ENCODE peak calls at places on chromosomes 1 and 21, in eight cellular contexts. O is suprapubic skin, D is heart left ventricle, R is ovary, E is uterus, J is transverse colon, A is HCT116, S is spleen. W is an unnamed sample.

GRCh38 chr1:227465256-227465655 is 98.1 kb upstream of the ZNF678 start:
- DNase-seq in O (no peak), D (no peak), R (no peak), E (no peak), J (no peak), A (no peak), S (no peak), W (no peak)

GRCh38 chr1:160204526-160205241 is 500 bp upstream of the PEA15 start:
- DNase-seq in O (no peak), D (no peak), R (no peak), E (no peak), J (peak), A (no peak), S (peak), W (peak)

GRCh38 chr1:202578565-202578964 is 131.7 kb downstream of the SYT2 start:
- DNase-seq in O (no peak), D (no peak), R (no peak), E (no peak), J (no peak), A (no peak), S (no peak), W (no peak)

GRCh38 chr1:94103608-94104007 is 17.3 kb downstream of the ABCA4 start:
- DNase-seq in O (peak), D (no peak), R (no peak), E (no peak), J (no peak), A (no peak), S (peak), W (no peak)

GRCh38 chr1:207988326-207989005 is 77.5 kb upstream of the CD34 start:
- DNase-seq in O (no peak), D (no peak), R (no peak), E (no peak), J (no peak), A (no peak), S (no peak), W (no peak)

GRCh38 chr1:147722114-147722513 is 38.3 kb downstream of the GJA5 start:
- DNase-seq in O (no peak), D (no peak), R (no peak), E (no peak), J (no peak), A (no peak), S (no peak), W (no peak)

GRCh38 chr1:180156201-180156600 is 1.5 kb downstream of the QSOX1 start:
- DNase-seq in O (no peak), D (no peak), R (no peak), E (no peak), J (no peak), A (no peak), S (no peak), W (no peak)

GRCh38 chr1:87951852-87952251 is 623.2 kb downstream of the LMO4 start:
- DNase-seq in O (no peak), D (no peak), R (no peak), E (no peak), J (no peak), A (no peak), S (no peak), W (no peak)

GRCh38 chr21:35652196-35652595 is 408.1 kb downstream of the SETD4 start:
- DNase-seq in O (no peak), D (no peak), R (no peak), E (no peak), J (no peak), A (no peak), S (no peak), W (no peak)

GRCh38 chr1:216223521-216223920 is 199.7 kb downstream of the USH2A start:
- DNase-seq in O (no peak), D (no peak), R (no peak), E (no peak), J (no peak), A (no peak), S (no peak), W (no peak)

DNA sequence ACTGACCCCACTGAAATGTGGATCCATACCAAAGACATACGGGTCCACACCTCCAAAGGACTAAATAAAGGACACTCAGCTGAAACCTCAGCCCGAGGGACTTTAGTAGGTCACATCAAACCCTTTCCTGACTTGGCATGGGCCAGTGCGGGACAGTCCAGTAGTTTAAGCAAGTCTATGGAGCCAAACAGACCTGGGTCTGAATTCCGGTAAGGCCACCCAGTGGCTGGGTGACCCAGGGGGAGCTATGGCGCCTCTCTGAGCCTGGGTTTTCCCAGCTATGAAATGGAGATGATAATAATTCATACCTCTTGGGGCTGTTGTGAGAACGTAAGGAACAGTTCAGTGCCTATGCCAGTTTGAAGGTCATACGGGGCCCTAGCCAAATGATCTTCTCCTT is 36.2 kb upstream of the ZBTB40 start:
- DNase-seq in O (no peak), D (no peak), R (no peak), E (no peak), J (no peak), A (no peak), S (no peak), W (no peak)
- TF ChIP-seq POLR2A in O (no peak), D (no peak), R (no peak), E (no peak), J (no peak), A (no peak), S (no peak), W (no peak)

GRCh38 chr1:96973605-96974004 is 252.0 kb downstream of the PTBP2 start:
- DNase-seq in O (no peak), D (peak), R (no peak), E (no peak), J (no peak), A (no peak), S (no peak), W (no peak)

GRCh38 chr1:96968582-96969378 is 247.2 kb downstream of the PTBP2 start:
- DNase-seq in O (no peak), D (no peak), R (no peak), E (no peak), J (no peak), A (no peak), S (no peak), W (no peak)

GRCh38 chr1:96969656-96970163 is 248.1 kb downstream of the PTBP2 start:
- DNase-seq in O (no peak), D (no peak), R (no peak), E (no peak), J (no peak), A (no peak), S (no peak), W (no peak)

GRCh38 chr1:96971849-96972602 is 250.4 kb downstream of the PTBP2 start:
- DNase-seq in O (no peak), D (no peak), R (no peak), E (no peak), J (no peak), A (no peak), S (no peak), W (no peak)

DNA sequence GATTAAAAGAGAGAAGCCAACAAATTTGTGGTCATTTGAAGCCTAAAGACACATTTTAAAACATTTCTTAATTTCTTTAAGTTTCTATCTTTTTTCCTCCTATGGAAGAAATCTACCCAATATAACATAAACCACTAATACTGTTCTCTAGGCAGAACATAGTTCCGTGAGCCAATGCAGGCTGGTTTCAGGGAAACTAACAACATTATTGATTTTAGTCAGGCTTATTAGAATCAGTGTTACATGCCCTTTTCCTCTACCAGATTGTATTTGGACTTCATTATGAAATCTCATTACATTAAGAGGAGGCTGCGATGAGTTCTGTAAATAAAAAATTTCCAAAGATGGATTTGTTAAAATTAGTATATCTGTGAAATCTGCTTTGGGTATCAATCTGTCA is 249.9 kb downstream of the PTBP2 start:
- DNase-seq in O (no peak), D (no peak), R (no peak), E (no peak), J (no peak), A (no peak), S (no peak), W (no peak)
- TF ChIP-seq CTCF in O (no peak), D (no peak), R (no peak), E (no peak), J (no peak), A (no peak), S (no peak), W (no peak)

DNA sequence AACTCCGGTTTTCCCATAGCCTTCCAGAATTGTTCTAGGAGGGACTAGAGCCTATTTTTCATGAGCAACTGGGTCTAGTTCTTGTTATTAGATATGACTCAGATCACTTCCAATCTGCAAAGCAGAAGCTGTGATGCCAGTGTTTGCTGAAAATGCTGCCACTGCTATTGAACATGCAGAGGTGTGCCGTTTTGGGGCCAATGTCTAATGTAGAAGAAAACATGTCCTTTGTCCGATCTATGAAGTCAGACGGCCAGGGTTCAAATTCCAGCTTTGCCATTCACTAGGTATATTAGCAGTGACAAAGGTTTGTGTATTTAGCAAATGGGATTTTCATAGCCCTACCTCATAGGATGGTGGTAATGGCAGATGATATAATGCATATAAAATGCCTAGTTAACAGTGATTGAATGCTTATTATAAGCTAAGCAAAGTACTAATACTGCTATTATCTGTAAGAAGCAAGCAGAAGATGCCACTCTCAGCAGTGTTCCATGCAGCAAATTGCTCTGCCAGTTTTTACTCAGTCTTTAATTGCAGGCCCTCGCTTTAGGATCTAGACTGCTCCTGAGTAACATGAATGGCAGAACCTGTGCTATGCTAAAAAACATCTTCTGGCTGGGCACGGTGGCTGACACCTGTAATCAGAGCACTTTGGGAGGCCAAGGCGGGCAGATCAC is 40.1 kb upstream of the CXADR start:
- DNase-seq in O (no peak), D (no peak), R (no peak), E (no peak), J (peak), A (no peak), S (no peak), W (no peak)
- TF ChIP-seq POLR2A in O (no peak), D (no peak), R (no peak), E (no peak), J (no peak), A (no peak), S (no peak), W (no peak)

GRCh38 chr1:92298213-92298572 is 594 bp downstream of the GLMN start:
- DNase-seq in O (no peak), D (no peak), R (no peak), E (no peak), J (no peak), A (no peak), S (no peak), W (no peak)
- TF ChIP-seq CTCF in O (no peak), D (no peak), R (no peak), E (no peak), J (peak), A (no peak), S (no peak), W (no peak)

GRCh38 chr1:26889580-26890466 is at the start of gene GPN2:
- DNase-seq in O (peak), D (peak), R (peak), E (peak), J (peak), A (peak), S (peak), W (peak)
- TF ChIP-seq POLR2A in O (peak), D (no peak), R (peak), E (peak), J (peak), A (peak), S (no peak), W (no peak)

GRCh38 chr1:162040657-162041056 is 17.0 kb upstream of the OLFML2B start:
- DNase-seq in O (no peak), D (no peak), R (no peak), E (no peak), J (no peak), A (peak), S (no peak), W (no peak)
- TF ChIP-seq CTCF in O (no peak), D (no peak), R (no peak), E (no peak), J (no peak), A (peak), S (no peak), W (no peak)